ENCODE peak calls at places on chromosome 18, in nine cellular contexts. U is HuH-7.5; K is heart left ventricle; O is Right ventricle myocardium inferior; Q is CD8-positive, alpha-beta memory T cell; L is B cell; E is activated CD4-positive, alpha-beta T cell treated with anti-CD3 and anti-CD28 coated beads for 48 hours; I is ovary; J is HTR-8/SVneo. V is an unnamed sample.

GRCh38 chr18:74316257-74317180 is 880 bp downstream of the C18orf63 start:
- DNase-seq in K (peak), O (no peak), L (no peak), E (no peak), U (peak), I (no peak), J (peak), Q (no peak), V (no peak)

GRCh38 chr18:56322403-56322802 is 316.0 kb downstream of the TXNL1 start:
- DNase-seq in Q (no peak), L (no peak), J (no peak), K (no peak), U (no peak), O (no peak), E (no peak), I (peak), V (no peak)

GRCh38 chr18:53838796-53839195 is 385.7 kb downstream of the MBD2 start:
- DNase-seq in I (no peak), Q (no peak), K (no peak), U (no peak), O (no peak), J (no peak), E (no peak), L (no peak), V (no peak)

GRCh38 chr18:6557470-6558245 is 142.9 kb upstream of the L3MBTL4 start:
- DNase-seq in L (no peak), U (no peak), I (no peak), Q (no peak), O (no peak), K (no peak), J (no peak), E (no peak), V (no peak)

GRCh38 chr18:30828700-30829099 is 213.8 kb downstream of the DSC3 start:
- DNase-seq in J (no peak), Q (no peak), O (no peak), E (no peak), K (no peak), I (no peak), L (no peak), U (no peak), V (no peak)

GRCh38 chr18:24503182-24503581 is 42.7 kb downstream of the HRH4 start:
- DNase-seq in O (no peak), U (no peak), I (no peak), K (no peak), E (no peak), L (no peak), J (no peak), Q (no peak), V (no peak)

GRCh38 chr18:9992300-9992987 is 78.6 kb downstream of the VAPA start:
- DNase-seq in L (no peak), K (no peak), U (no peak), O (no peak), J (no peak), Q (no peak), I (no peak), E (no peak), V (no peak)

GRCh38 chr18:70464343-70465114 is 175.7 kb downstream of the SOCS6 start:
- DNase-seq in I (peak), E (peak), U (peak), K (peak), J (peak), O (peak), Q (peak), L (peak), V (peak)

GRCh38 chr18:58867281-58867961 is 2.7 kb downstream of the ZNF532 start:
- DNase-seq in L (no peak), O (no peak), J (no peak), I (no peak), K (no peak), U (no peak), E (no peak), Q (no peak), V (no peak)

GRCh38 chr18:24227976-24228660 is 89.3 kb downstream of the CABYR start:
- DNase-seq in L (no peak), U (no peak), O (no peak), K (no peak), E (no peak), I (no peak), Q (no peak), J (no peak), V (no peak)

GRCh38 chr18:77366725-77367641 is 117.3 kb downstream of the GALR1 start:
- DNase-seq in J (no peak), I (peak), O (peak), E (no peak), Q (no peak), U (no peak), L (no peak), K (no peak), V (no peak)

GRCh38 chr18:77197073-77197472 is 52.6 kb upstream of the GALR1 start:
- DNase-seq in J (no peak), E (no peak), I (no peak), O (no peak), L (no peak), Q (no peak), K (no peak), U (no peak), V (no peak)

GRCh38 chr18:3916082-3916481 is 466.1 kb downstream of the TGIF1 start:
- DNase-seq in U (no peak), K (peak), Q (no peak), L (no peak), E (no peak), J (no peak), O (no peak), I (no peak), V (no peak)

GRCh38 chr18:65811307-65811706 is 60.5 kb downstream of the CDH7 start:
- DNase-seq in J (no peak), Q (no peak), L (no peak), E (no peak), O (no peak), U (no peak), K (no peak), I (no peak), V (no peak)

GRCh38 chr18:80086281-80086680 is 22.8 kb upstream of the ADNP2 start:
- DNase-seq in E (no peak), J (no peak), Q (no peak), L (no peak), K (no peak), I (no peak), U (no peak), O (no peak), V (no peak)

V was measured in Peyer's patch.